ENCODE peak calls at places on chromosomes 13 and 19, in five cellular contexts. One of them, this sample, is unnamed.

GRCh38 chr13:31982540-31982939 is 49.0 kb upstream of the FRY start:
- DNase-seq in activated CD8-positive, alpha-beta memory T cell treated with anti-CD3 and anti-CD28 coated beads for 1 hour: no peak
- DNase-seq in fibroblast of mammary gland: peak
- DNase-seq in NCI-H1930: peak
- DNase-seq in T-helper 2 cell: no peak
- DNase-seq in this sample: peak

GRCh38 chr13:51638497-51638871 is 54.2 kb downstream of the WDFY2 start:
- DNase-seq in activated CD8-positive, alpha-beta memory T cell treated with anti-CD3 and anti-CD28 coated beads for 1 hour: no peak
- DNase-seq in fibroblast of mammary gland: peak
- DNase-seq in NCI-H1930: no peak
- DNase-seq in T-helper 2 cell: no peak
- DNase-seq in this sample: no peak

GRCh38 chr13:97484286-97484685 is 50.3 kb downstream of the RAP2A start:
- DNase-seq in activated CD8-positive, alpha-beta memory T cell treated with anti-CD3 and anti-CD28 coated beads for 1 hour: no peak
- DNase-seq in fibroblast of mammary gland: no peak
- DNase-seq in NCI-H1930: no peak
- DNase-seq in T-helper 2 cell: no peak
- DNase-seq in this sample: no peak

GRCh38 chr13:60583911-60584753 is 187.1 kb downstream of the TDRD3 start:
- DNase-seq in activated CD8-positive, alpha-beta memory T cell treated with anti-CD3 and anti-CD28 coated beads for 1 hour: no peak
- DNase-seq in fibroblast of mammary gland: peak
- DNase-seq in NCI-H1930: no peak
- DNase-seq in T-helper 2 cell: no peak
- DNase-seq in this sample: no peak

GRCh38 chr19:40705950-40706619 is 10.6 kb downstream of the COQ8B start:
- DNase-seq in activated CD8-positive, alpha-beta memory T cell treated with anti-CD3 and anti-CD28 coated beads for 1 hour: no peak
- DNase-seq in fibroblast of mammary gland: no peak
- DNase-seq in NCI-H1930: no peak
- DNase-seq in T-helper 2 cell: no peak
- DNase-seq in this sample: no peak

GRCh38 chr19:5097331-5097930 is 128.5 kb downstream of the KDM4B start:
- DNase-seq in activated CD8-positive, alpha-beta memory T cell treated with anti-CD3 and anti-CD28 coated beads for 1 hour: no peak
- DNase-seq in fibroblast of mammary gland: no peak
- DNase-seq in NCI-H1930: no peak
- DNase-seq in T-helper 2 cell: no peak
- DNase-seq in this sample: no peak

GRCh38 chr19:47094557-47095517 is 18.7 kb downstream of the ZC3H4 start:
- DNase-seq in activated CD8-positive, alpha-beta memory T cell treated with anti-CD3 and anti-CD28 coated beads for 1 hour: no peak
- DNase-seq in fibroblast of mammary gland: no peak
- DNase-seq in NCI-H1930: no peak
- DNase-seq in T-helper 2 cell: no peak
- DNase-seq in this sample: peak

GRCh38 chr19:1041835-1042685 is 2.2 kb downstream of the ABCA7 start:
- DNase-seq in activated CD8-positive, alpha-beta memory T cell treated with anti-CD3 and anti-CD28 coated beads for 1 hour: no peak
- DNase-seq in fibroblast of mammary gland: peak
- DNase-seq in NCI-H1930: no peak
- DNase-seq in T-helper 2 cell: no peak
- DNase-seq in this sample: peak

GRCh38 chr19:37975071-37975470 is 68.1 kb downstream of the SIPA1L3 start:
- DNase-seq in activated CD8-positive, alpha-beta memory T cell treated with anti-CD3 and anti-CD28 coated beads for 1 hour: no peak
- DNase-seq in fibroblast of mammary gland: no peak
- DNase-seq in NCI-H1930: no peak
- DNase-seq in T-helper 2 cell: no peak
- DNase-seq in this sample: no peak

GRCh38 chr19:16210168-16210567 is 12.5 kb downstream of the AP1M1 start:
- DNase-seq in activated CD8-positive, alpha-beta memory T cell treated with anti-CD3 and anti-CD28 coated beads for 1 hour: no peak
- DNase-seq in fibroblast of mammary gland: no peak
- DNase-seq in NCI-H1930: no peak
- DNase-seq in T-helper 2 cell: no peak
- DNase-seq in this sample: no peak

GRCh38 chr19:21694171-21694906 is 73.0 kb downstream of the ZNF100 start:
- DNase-seq in activated CD8-positive, alpha-beta memory T cell treated with anti-CD3 and anti-CD28 coated beads for 1 hour: no peak
- DNase-seq in fibroblast of mammary gland: no peak
- DNase-seq in NCI-H1930: no peak
- DNase-seq in T-helper 2 cell: no peak
- DNase-seq in this sample: no peak

GRCh38 chr19:19315444-19315843 is 4.9 kb downstream of the SUGP1 start:
- DNase-seq in activated CD8-positive, alpha-beta memory T cell treated with anti-CD3 and anti-CD28 coated beads for 1 hour: no peak
- DNase-seq in fibroblast of mammary gland: no peak
- DNase-seq in NCI-H1930: no peak
- DNase-seq in T-helper 2 cell: no peak
- DNase-seq in this sample: no peak

GRCh38 chr13:45784755-45785675 is 66.5 kb downstream of the SIAH3 start:
- DNase-seq in activated CD8-positive, alpha-beta memory T cell treated with anti-CD3 and anti-CD28 coated beads for 1 hour: no peak
- DNase-seq in fibroblast of mammary gland: no peak
- DNase-seq in NCI-H1930: no peak
- DNase-seq in T-helper 2 cell: no peak
- DNase-seq in this sample: no peak

GRCh38 chr19:38326591-38326990 is 6.9 kb downstream of the KCNK6 start:
- DNase-seq in activated CD8-positive, alpha-beta memory T cell treated with anti-CD3 and anti-CD28 coated beads for 1 hour: no peak
- DNase-seq in fibroblast of mammary gland: no peak
- DNase-seq in NCI-H1930: no peak
- DNase-seq in T-helper 2 cell: no peak
- DNase-seq in this sample: no peak

GRCh38 chr13:112145221-112146072 is 78.5 kb downstream of the SOX1 start:
- DNase-seq in activated CD8-positive, alpha-beta memory T cell treated with anti-CD3 and anti-CD28 coated beads for 1 hour: no peak
- DNase-seq in fibroblast of mammary gland: no peak
- DNase-seq in NCI-H1930: no peak
- DNase-seq in T-helper 2 cell: no peak
- DNase-seq in this sample: no peak

GRCh38 chr13:97719759-97720158 is 233.7 kb upstream of the IPO5 start:
- DNase-seq in activated CD8-positive, alpha-beta memory T cell treated with anti-CD3 and anti-CD28 coated beads for 1 hour: no peak
- DNase-seq in fibroblast of mammary gland: peak
- DNase-seq in NCI-H1930: no peak
- DNase-seq in T-helper 2 cell: no peak
- DNase-seq in this sample: no peak

GRCh38 chr19:40962460-40962961 is 28.6 kb upstream of the CYP2B6 start:
- DNase-seq in activated CD8-positive, alpha-beta memory T cell treated with anti-CD3 and anti-CD28 coated beads for 1 hour: no peak
- DNase-seq in fibroblast of mammary gland: no peak
- DNase-seq in NCI-H1930: no peak
- DNase-seq in T-helper 2 cell: no peak
- DNase-seq in this sample: no peak

GRCh38 chr13:26968431-26969335 is 202.9 kb downstream of the USP12 start:
- DNase-seq in activated CD8-positive, alpha-beta memory T cell treated with anti-CD3 and anti-CD28 coated beads for 1 hour: no peak
- DNase-seq in fibroblast of mammary gland: peak
- DNase-seq in NCI-H1930: no peak
- DNase-seq in T-helper 2 cell: no peak
- DNase-seq in this sample: no peak

GRCh38 chr13:97339019-97339988 is 94.7 kb upstream of the RAP2A start:
- DNase-seq in activated CD8-positive, alpha-beta memory T cell treated with anti-CD3 and anti-CD28 coated beads for 1 hour: no peak
- DNase-seq in fibroblast of mammary gland: peak
- DNase-seq in NCI-H1930: no peak
- DNase-seq in T-helper 2 cell: no peak
- DNase-seq in this sample: no peak

GRCh38 chr19:40216777-40217026 is 1.5 kb downstream of the TTC9B start:
- DNase-seq in activated CD8-positive, alpha-beta memory T cell treated with anti-CD3 and anti-CD28 coated beads for 1 hour: no peak
- DNase-seq in fibroblast of mammary gland: no peak
- DNase-seq in NCI-H1930: no peak
- DNase-seq in T-helper 2 cell: no peak
- DNase-seq in this sample: no peak

GRCh38 chr13:77375554-77375953 is 48.7 kb upstream of the MYCBP2 start:
- DNase-seq in activated CD8-positive, alpha-beta memory T cell treated with anti-CD3 and anti-CD28 coated beads for 1 hour: no peak
- DNase-seq in fibroblast of mammary gland: no peak
- DNase-seq in NCI-H1930: no peak
- DNase-seq in T-helper 2 cell: no peak
- DNase-seq in this sample: no peak

GRCh38 chr19:14615628-14616027 is 32.7 kb downstream of the CLEC17A start:
- DNase-seq in activated CD8-positive, alpha-beta memory T cell treated with anti-CD3 and anti-CD28 coated beads for 1 hour: no peak
- DNase-seq in fibroblast of mammary gland: no peak
- DNase-seq in NCI-H1930: no peak
- DNase-seq in T-helper 2 cell: no peak
- DNase-seq in this sample: no peak

GRCh38 chr19:5193192-5193591 is 147.4 kb downstream of the PTPRS start:
- DNase-seq in activated CD8-positive, alpha-beta memory T cell treated with anti-CD3 and anti-CD28 coated beads for 1 hour: no peak
- DNase-seq in fibroblast of mammary gland: no peak
- DNase-seq in NCI-H1930: no peak
- DNase-seq in T-helper 2 cell: no peak
- DNase-seq in this sample: no peak

GRCh38 chr19:10412257-10412977 is 7.9 kb upstream of the PDE4A start:
- DNase-seq in activated CD8-positive, alpha-beta memory T cell treated with anti-CD3 and anti-CD28 coated beads for 1 hour: no peak
- DNase-seq in fibroblast of mammary gland: no peak
- DNase-seq in NCI-H1930: no peak
- DNase-seq in T-helper 2 cell: no peak
- DNase-seq in this sample: no peak

GRCh38 chr13:64239372-64239771 is 2823.7 kb upstream of the PCDH20 start:
- DNase-seq in activated CD8-positive, alpha-beta memory T cell treated with anti-CD3 and anti-CD28 coated beads for 1 hour: no peak
- DNase-seq in fibroblast of mammary gland: peak
- DNase-seq in NCI-H1930: no peak
- DNase-seq in T-helper 2 cell: no peak
- DNase-seq in this sample: no peak

GRCh38 chr19:45730389-45731288 is at the start of gene FBXO46:
- DNase-seq in activated CD8-positive, alpha-beta memory T cell treated with anti-CD3 and anti-CD28 coated beads for 1 hour: peak
- DNase-seq in fibroblast of mammary gland: peak
- DNase-seq in NCI-H1930: peak
- DNase-seq in T-helper 2 cell: peak
- DNase-seq in this sample: peak

GRCh38 chr19:31289381-31289880 is 59.8 kb downstream of the TSHZ3 start:
- DNase-seq in activated CD8-positive, alpha-beta memory T cell treated with anti-CD3 and anti-CD28 coated beads for 1 hour: no peak
- DNase-seq in fibroblast of mammary gland: no peak
- DNase-seq in NCI-H1930: no peak
- DNase-seq in T-helper 2 cell: no peak
- DNase-seq in this sample: no peak

GRCh38 chr13:98366959-98367358 is 189.9 kb upstream of the RNF113B start:
- DNase-seq in activated CD8-positive, alpha-beta memory T cell treated with anti-CD3 and anti-CD28 coated beads for 1 hour: no peak
- DNase-seq in fibroblast of mammary gland: no peak
- DNase-seq in NCI-H1930: no peak
- DNase-seq in T-helper 2 cell: no peak
- DNase-seq in this sample: no peak

This sample was measured in psoas muscle.